ENCODE peak calls at places on chromosome 20, in six cellular contexts. Z is GM12878, T is prostate gland, V is adrenal gland, X is A549, C is IMR-90. F is an unnamed sample. For H3K4me1, the result is how much of the 10 kb centered on the place peaks cover.

GRCh38 chr20:3680701-3681351 is 984 bp downstream of the ADAM33 start:
- DNase-seq in Z (no peak), T (no peak), V (no peak), X (no peak), C (no peak), F (no peak)

GRCh38 chr20:25984933-25985332 is 288.3 kb upstream of the ZNF337 start:
- DNase-seq in Z (no peak), T (no peak), V (peak), X (no peak), C (peak), F (peak)

GRCh38 chr20:3248167-3248992 is 9.4 kb upstream of the SLC4A11 start:
- DNase-seq in Z (no peak), T (no peak), V (no peak), X (no peak), C (no peak), F (no peak)

GRCh38 chr20:11173936-11174335 is 500.1 kb upstream of the JAG1 start:
- DNase-seq in Z (no peak), T (no peak), V (no peak), X (no peak), C (no peak), F (no peak)

GRCh38 chr20:3080939-3081388 is 3.6 kb downstream of the AVP start:
- DNase-seq in Z (no peak), T (no peak), V (peak), X (peak), C (peak), F (peak)

GRCh38 chr20:46665602-46666001 is 14.3 kb upstream of the SLC13A3 start:
- DNase-seq in Z (no peak), T (no peak), V (no peak), X (no peak), C (no peak), F (no peak)

GRCh38 chr20:34954905-34955231 is 738 bp downstream of the GSS start:
- DNase-seq in Z (no peak), T (no peak), V (peak), X (no peak), C (peak), F (no peak)

GRCh38 chr20:37316116-37316774 is 26.8 kb downstream of the MANBAL start:
- DNase-seq in Z (no peak), T (no peak), V (no peak), X (no peak), C (no peak), F (no peak)

GRCh38 chr20:3051385-3052019 is 5.7 kb downstream of the MRPS26 start:
- DNase-seq in Z (no peak), T (no peak), V (no peak), X (no peak), C (no peak), F (no peak)

GRCh38 chr20:18679020-18679419 is 91.2 kb downstream of the DTD1 start:
- DNase-seq in Z (no peak), T (no peak), V (no peak), X (peak), C (peak), F (no peak)

GRCh38 chr20:51914758-51915157 is 112.4 kb upstream of the SALL4 start:
- DNase-seq in Z (no peak), T (no peak), V (no peak), X (no peak), C (no peak), F (no peak)

GRCh38 chr20:59751075-59751711 is 146.9 kb downstream of the PHACTR3 start:
- DNase-seq in Z (peak), T (peak), V (peak), X (peak), C (peak), F (peak)
- H3K4me1 ChIP-seq in Z (under half), T (under half), V (under half), X (under half), C (under half), F (under half)

GRCh38 chr20:57159945-57160610 is 106.4 kb downstream of the BMP7 start:
- DNase-seq in Z (no peak), T (no peak), V (no peak), X (no peak), C (no peak), F (no peak)
- TF ChIP-seq POLR2A in Z (no peak), T (no peak), V (no peak), X (no peak), C (no peak), F (no peak)

DNA sequence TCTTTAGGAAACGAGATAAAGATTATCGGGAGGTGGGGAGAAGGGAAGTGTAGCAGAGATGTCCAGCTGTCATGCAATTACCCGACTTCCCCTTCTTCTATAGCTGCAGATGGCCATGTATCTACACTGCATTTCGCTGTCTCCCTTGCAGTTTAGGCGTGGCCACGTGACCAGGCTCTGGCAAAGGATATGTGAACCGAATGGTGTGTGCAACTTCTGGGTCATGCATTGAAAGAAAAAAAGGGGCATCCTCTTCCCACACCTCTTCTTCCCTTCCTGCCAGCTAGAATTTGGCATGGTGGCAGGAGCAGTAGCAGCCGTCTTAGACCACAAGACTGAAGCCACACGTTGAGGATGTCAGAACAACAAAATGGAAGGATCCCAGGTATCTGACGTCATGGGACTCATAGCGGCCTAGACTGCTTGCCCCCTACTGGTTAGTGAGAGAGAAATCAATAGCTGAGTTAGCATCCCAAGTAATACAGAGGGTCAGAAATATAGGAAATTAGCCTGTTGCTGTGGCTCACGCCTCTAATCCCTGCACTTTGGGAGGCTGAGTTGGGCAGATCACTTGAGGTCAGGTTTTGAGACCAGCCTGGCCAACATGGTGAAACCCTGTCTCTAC is 32.8 kb downstream of the TCF15 start:
- DNase-seq in Z (no peak), T (no peak), V (no peak), X (peak), C (peak), F (no peak)
- TF ChIP-seq CTCF in Z (peak), T (no peak), V (no peak), X (peak), C (peak), F (no peak)

DNA sequence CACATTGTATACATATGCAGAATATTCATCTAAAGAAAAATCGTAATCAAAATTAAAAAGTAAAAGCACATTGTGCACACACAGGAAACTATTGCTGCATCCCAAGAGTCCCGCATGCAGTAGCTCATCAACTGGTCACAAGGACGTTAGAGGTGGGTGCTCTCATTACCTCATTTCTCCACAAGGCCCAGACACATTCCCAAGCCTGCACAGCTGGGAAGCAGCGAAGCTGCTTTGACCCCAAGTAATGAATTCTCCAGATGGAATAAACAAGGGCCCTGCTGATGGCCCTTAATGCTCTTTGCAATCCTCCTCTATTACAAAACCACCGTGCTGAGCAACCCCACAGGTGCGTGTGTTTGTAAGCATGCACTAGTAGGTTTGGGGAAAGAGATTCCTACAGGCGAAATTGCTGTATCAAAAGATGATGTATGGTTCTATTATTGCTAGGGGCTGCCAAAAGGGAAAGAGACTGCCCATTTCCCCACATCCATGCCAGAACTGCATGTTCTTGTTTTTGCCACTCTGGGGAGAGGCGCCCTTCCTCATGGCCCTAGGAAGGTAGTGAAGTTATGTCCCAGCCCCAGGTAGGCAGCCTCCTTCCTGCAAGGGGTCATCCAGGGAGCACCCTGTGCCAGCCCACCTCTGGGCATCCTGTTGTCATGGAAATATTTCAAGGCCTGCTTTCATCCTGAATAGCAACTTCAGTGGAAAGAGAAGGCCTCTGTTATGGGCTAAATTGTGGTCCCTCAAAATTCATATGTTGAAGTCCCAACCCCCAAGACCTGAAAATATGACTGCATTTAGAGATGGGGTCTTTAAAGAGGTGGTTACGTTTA is 34.7 kb upstream of the PTGIS start:
- DNase-seq in Z (no peak), T (no peak), V (no peak), X (no peak), C (peak), F (no peak)
- H3K4me1 ChIP-seq in Z (under half), T (under half), V (under half), X (under half), C (under half), F (under half)

GRCh38 chr20:39016496-39016895 is 54.4 kb downstream of the DHX35 start:
- DNase-seq in Z (no peak), T (no peak), V (no peak), X (no peak), C (no peak), F (no peak)
- TF ChIP-seq POLR2A in Z (no peak), T (no peak), V (no peak), X (no peak), C (no peak), F (no peak)

GRCh38 chr20:1734269-1734858 is 76.8 kb upstream of the SIRPG start:
- DNase-seq in Z (no peak), T (no peak), V (peak), X (peak), C (no peak), F (no peak)
- TF ChIP-seq CTCF in Z (peak), T (no peak), V (no peak), X (peak), C (no peak), F (no peak)

DNA sequence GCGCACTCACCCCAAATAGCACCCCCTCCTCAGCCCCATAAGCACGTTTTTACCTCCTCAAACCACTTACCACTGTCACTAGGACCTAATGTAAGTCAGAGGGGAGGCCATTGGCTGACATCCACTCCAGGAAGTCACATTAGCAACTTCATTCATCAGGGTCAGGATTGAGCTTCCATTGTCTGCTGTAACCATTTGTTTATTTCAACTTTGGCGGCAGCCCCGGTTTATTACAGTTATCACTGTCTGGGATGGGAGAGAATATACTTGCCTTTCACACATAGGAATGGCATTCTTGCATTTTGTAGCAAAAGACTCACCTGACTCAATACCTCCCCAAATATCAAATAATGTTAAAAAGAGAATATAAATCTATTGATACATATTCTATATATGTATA is 38.3 kb downstream of the MAFB start:
- DNase-seq in Z (no peak), T (no peak), V (peak), X (no peak), C (no peak), F (no peak)
- H3K4me1 ChIP-seq in Z (under half), T (under half), V (under half), X (under half), C (under half), F (under half)

DNA sequence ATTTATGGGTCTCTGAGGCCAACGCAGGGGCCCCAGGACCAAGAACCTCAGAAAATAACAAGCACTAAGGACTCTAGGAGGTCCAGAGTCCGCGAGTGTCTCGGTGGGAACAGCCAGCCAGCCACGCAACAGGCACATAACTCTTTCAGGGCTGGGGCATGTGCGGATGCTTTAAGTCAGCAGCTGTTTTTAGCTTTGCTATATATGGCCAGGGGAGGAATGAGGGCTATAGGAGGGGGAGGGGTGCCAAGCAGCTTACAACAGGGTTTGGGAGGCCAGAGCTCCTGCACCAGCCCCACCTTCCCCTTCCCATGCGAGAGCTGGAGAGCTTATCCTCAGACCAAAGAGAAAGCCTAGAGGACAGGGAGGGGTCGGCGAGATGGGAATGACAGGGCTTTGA is 6.2 kb downstream of the JPH2 start:
- DNase-seq in Z (no peak), T (no peak), V (no peak), X (no peak), C (peak), F (no peak)
- TF ChIP-seq POLR2A in Z (no peak), T (no peak), V (no peak), X (no peak), C (no peak), F (no peak)

GRCh38 chr20:62362590-62362940 is 4.5 kb downstream of the LAMA5 start:
- DNase-seq in Z (no peak), T (no peak), V (no peak), X (no peak), C (no peak), F (no peak)

GRCh38 chr20:62364911-62365736 is 2.0 kb downstream of the LAMA5 start:
- DNase-seq in Z (no peak), T (no peak), V (peak), X (peak), C (no peak), F (peak)

GRCh38 chr20:62363920-62364851 is 2.9 kb downstream of the LAMA5 start:
- DNase-seq in Z (no peak), T (peak), V (peak), X (peak), C (no peak), F (no peak)

GRCh38 chr20:62361799-62362589 is 5.1 kb downstream of the LAMA5 start:
- DNase-seq in Z (no peak), T (peak), V (no peak), X (peak), C (no peak), F (peak)

DNA sequence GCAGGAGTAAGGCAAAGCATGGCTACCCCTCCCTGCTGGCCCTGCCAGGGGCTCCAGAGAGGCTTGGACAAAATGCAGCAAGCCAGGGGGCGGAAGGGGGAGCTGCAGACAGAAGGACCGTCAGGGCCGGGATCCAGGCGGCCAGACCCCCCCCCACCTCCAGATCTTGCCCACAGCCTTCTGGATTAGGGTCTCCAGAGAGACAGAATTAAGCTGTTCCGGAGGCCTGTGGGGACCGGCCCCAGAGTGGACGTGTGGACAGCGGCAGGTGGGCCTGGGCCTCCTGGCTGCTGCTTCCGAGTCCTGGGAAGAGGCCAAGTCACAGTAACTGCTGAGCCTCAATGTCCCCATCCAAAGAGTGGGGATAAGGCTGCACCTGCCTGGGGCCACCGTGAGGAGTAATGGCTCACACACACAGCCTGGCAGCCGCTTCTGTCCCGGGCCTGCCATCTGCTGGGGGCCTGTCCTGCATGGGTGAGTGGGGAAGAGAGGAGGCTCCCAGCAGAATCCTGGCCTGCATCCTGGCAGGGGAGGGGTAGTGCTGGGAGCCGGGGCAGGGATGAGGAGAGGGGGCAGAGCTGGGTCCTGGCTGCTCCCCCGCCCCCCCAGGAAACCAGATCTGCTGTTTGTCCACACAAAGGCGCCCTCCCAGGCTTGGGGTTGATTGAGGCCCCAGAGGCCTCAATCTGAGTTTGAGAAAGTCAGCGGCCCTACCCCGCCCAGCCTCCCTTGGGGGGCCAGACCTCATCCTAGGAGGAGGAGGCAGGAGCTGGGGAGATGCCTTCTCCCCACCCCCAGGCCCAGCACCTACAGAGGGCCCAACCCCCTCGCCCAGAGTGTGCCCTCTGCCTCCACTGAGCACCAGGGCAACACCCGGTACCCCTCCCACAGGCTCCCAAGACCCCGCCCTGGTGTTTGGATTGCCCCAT is 3.9 kb downstream of the LAMA5 start:
- DNase-seq in Z (no peak), T (peak), V (no peak), X (peak), C (no peak), F (peak)
- TF ChIP-seq CTCF in Z (peak), T (no peak), V (no peak), X (peak), C (no peak), F (no peak)

DNA sequence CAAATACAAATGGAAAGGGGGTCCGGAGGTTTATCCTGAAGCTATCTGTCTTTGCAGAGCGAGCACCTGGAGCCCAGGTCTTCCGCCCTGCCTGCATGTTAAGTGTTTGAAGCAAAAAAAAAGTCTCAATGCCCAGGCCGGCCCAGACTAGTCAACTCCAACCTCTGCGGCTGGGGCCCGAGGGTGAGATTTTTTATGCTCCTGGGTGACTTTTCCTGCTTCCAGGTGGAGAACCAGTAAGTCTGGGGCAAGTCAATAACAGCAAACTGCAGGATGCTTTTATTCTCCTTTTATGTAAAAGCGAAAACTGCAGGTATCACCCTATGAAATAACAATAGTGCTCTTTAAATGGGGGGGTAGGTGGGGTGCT is 2.0 kb upstream of the ZBP1 start:
- DNase-seq in Z (no peak), T (no peak), V (no peak), X (no peak), C (no peak), F (no peak)
- H3K4me1 ChIP-seq in Z (under half), T (under half), V (under half), X (under half), C (under half), F (under half)